ENCODE peak calls at places on chromosomes 7 and 10, in eight cellular contexts. One of them, this sample, is unnamed.

GRCh38 chr7:116670409-116671036 is 1.5 kb upstream of the MET start:
- DNase-seq in NCI-H1092: no peak
- DNase-seq in heart right ventricle: no peak
- DNase-seq in PC-9: no peak
- DNase-seq in COR-L47: no peak
- DNase-seq in GM20000: no peak
- DNase-seq in neural crest cell: no peak
- DNase-seq in activated naive CD8-positive, alpha-beta T cell treated with anti-CD3 and anti-CD28 coated beads for 36 hours: no peak
- DNase-seq in this sample: no peak

GRCh38 chr7:117715784-117716445 is 157.3 kb downstream of the CTTNBP2 start:
- DNase-seq in NCI-H1092: peak; percentile 74
- DNase-seq in heart right ventricle: no peak
- DNase-seq in PC-9: peak; percentile 56
- DNase-seq in COR-L47: peak; percentile 51
- DNase-seq in GM20000: peak; percentile 46
- DNase-seq in neural crest cell: peak; percentile 35
- DNase-seq in activated naive CD8-positive, alpha-beta T cell treated with anti-CD3 and anti-CD28 coated beads for 36 hours: no peak
- DNase-seq in this sample: no peak

GRCh38 chr7:70259497-70259896 is 661.2 kb downstream of the AUTS2 start:
- DNase-seq in NCI-H1092: no peak
- DNase-seq in heart right ventricle: no peak
- DNase-seq in PC-9: no peak
- DNase-seq in COR-L47: no peak
- DNase-seq in GM20000: no peak
- DNase-seq in neural crest cell: no peak
- DNase-seq in activated naive CD8-positive, alpha-beta T cell treated with anti-CD3 and anti-CD28 coated beads for 36 hours: no peak
- DNase-seq in this sample: no peak

GRCh38 chr10:55641601-55642000 is 719.5 kb downstream of the ZWINT start:
- DNase-seq in NCI-H1092: no peak
- DNase-seq in heart right ventricle: no peak
- DNase-seq in PC-9: no peak
- DNase-seq in COR-L47: no peak
- DNase-seq in GM20000: no peak
- DNase-seq in neural crest cell: no peak
- DNase-seq in activated naive CD8-positive, alpha-beta T cell treated with anti-CD3 and anti-CD28 coated beads for 36 hours: no peak
- DNase-seq in this sample: no peak

GRCh38 chr7:128888756-128889095 is 21.8 kb downstream of the KCP start:
- DNase-seq in NCI-H1092: no peak
- DNase-seq in heart right ventricle: no peak
- DNase-seq in PC-9: peak; percentile 45
- DNase-seq in COR-L47: peak; percentile 27
- DNase-seq in GM20000: no peak
- DNase-seq in neural crest cell: no peak
- DNase-seq in activated naive CD8-positive, alpha-beta T cell treated with anti-CD3 and anti-CD28 coated beads for 36 hours: no peak
- DNase-seq in this sample: no peak

GRCh38 chr7:144388950-144389349 is 14.5 kb downstream of the NOBOX start:
- DNase-seq in NCI-H1092: no peak
- DNase-seq in heart right ventricle: no peak
- DNase-seq in PC-9: no peak
- DNase-seq in COR-L47: no peak
- DNase-seq in GM20000: no peak
- DNase-seq in neural crest cell: no peak
- DNase-seq in activated naive CD8-positive, alpha-beta T cell treated with anti-CD3 and anti-CD28 coated beads for 36 hours: no peak
- DNase-seq in this sample: no peak

GRCh38 chr10:87651801-87652200 is 7.9 kb upstream of the PAPSS2 start:
- DNase-seq in NCI-H1092: no peak
- DNase-seq in heart right ventricle: no peak
- DNase-seq in PC-9: no peak
- DNase-seq in COR-L47: no peak
- DNase-seq in GM20000: no peak
- DNase-seq in neural crest cell: no peak
- DNase-seq in activated naive CD8-positive, alpha-beta T cell treated with anti-CD3 and anti-CD28 coated beads for 36 hours: no peak
- DNase-seq in this sample: no peak

GRCh38 chr7:64651203-64651602 is 14.7 kb upstream of the ZNF107 start:
- DNase-seq in NCI-H1092: no peak
- DNase-seq in heart right ventricle: no peak
- DNase-seq in PC-9: no peak
- DNase-seq in COR-L47: no peak
- DNase-seq in GM20000: no peak
- DNase-seq in neural crest cell: no peak
- DNase-seq in activated naive CD8-positive, alpha-beta T cell treated with anti-CD3 and anti-CD28 coated beads for 36 hours: no peak
- DNase-seq in this sample: no peak

GRCh38 chr10:119453313-119453712 is 89.2 kb downstream of the RGS10 start:
- DNase-seq in NCI-H1092: no peak
- DNase-seq in heart right ventricle: no peak
- DNase-seq in PC-9: no peak
- DNase-seq in COR-L47: no peak
- DNase-seq in GM20000: no peak
- DNase-seq in neural crest cell: no peak
- DNase-seq in activated naive CD8-positive, alpha-beta T cell treated with anti-CD3 and anti-CD28 coated beads for 36 hours: no peak
- DNase-seq in this sample: no peak

GRCh38 chr10:70544431-70545340 is 57.9 kb downstream of the PRF1 start:
- DNase-seq in NCI-H1092: no peak
- DNase-seq in heart right ventricle: no peak
- DNase-seq in PC-9: no peak
- DNase-seq in COR-L47: no peak
- DNase-seq in GM20000: no peak
- DNase-seq in neural crest cell: no peak
- DNase-seq in activated naive CD8-positive, alpha-beta T cell treated with anti-CD3 and anti-CD28 coated beads for 36 hours: no peak
- DNase-seq in this sample: no peak

GRCh38 chr7:5643280-5643679 is 138.2 kb downstream of the RNF216 start:
- DNase-seq in NCI-H1092: no peak
- DNase-seq in heart right ventricle: peak; percentile 40
- DNase-seq in PC-9: peak; percentile 70
- DNase-seq in COR-L47: no peak
- DNase-seq in GM20000: no peak
- DNase-seq in neural crest cell: no peak
- DNase-seq in activated naive CD8-positive, alpha-beta T cell treated with anti-CD3 and anti-CD28 coated beads for 36 hours: no peak
- DNase-seq in this sample: no peak

GRCh38 chr7:2523461-2523905 is 3.9 kb downstream of the LFNG start:
- DNase-seq in NCI-H1092: peak; percentile 63
- DNase-seq in heart right ventricle: no peak
- DNase-seq in PC-9: peak; percentile 88
- DNase-seq in COR-L47: peak; percentile 91
- DNase-seq in GM20000: no peak
- DNase-seq in neural crest cell: no peak
- DNase-seq in activated naive CD8-positive, alpha-beta T cell treated with anti-CD3 and anti-CD28 coated beads for 36 hours: no peak
- DNase-seq in this sample: peak; percentile 93

GRCh38 chr7:79340212-79340611 is 113.3 kb downstream of the MAGI2 start:
- DNase-seq in NCI-H1092: no peak
- DNase-seq in heart right ventricle: no peak
- DNase-seq in PC-9: no peak
- DNase-seq in COR-L47: no peak
- DNase-seq in GM20000: no peak
- DNase-seq in neural crest cell: no peak
- DNase-seq in activated naive CD8-positive, alpha-beta T cell treated with anti-CD3 and anti-CD28 coated beads for 36 hours: no peak
- DNase-seq in this sample: no peak

GRCh38 chr10:80163741-80164341 is 31.3 kb downstream of the PLAC9 start:
- DNase-seq in NCI-H1092: no peak
- DNase-seq in heart right ventricle: no peak
- DNase-seq in PC-9: peak; percentile 79
- DNase-seq in COR-L47: peak; percentile 75
- DNase-seq in GM20000: no peak
- DNase-seq in neural crest cell: no peak
- DNase-seq in activated naive CD8-positive, alpha-beta T cell treated with anti-CD3 and anti-CD28 coated beads for 36 hours: no peak
- DNase-seq in this sample: no peak

GRCh38 chr10:75922435-75922834 is 491.0 kb downstream of the LRMDA start:
- DNase-seq in NCI-H1092: no peak
- DNase-seq in heart right ventricle: no peak
- DNase-seq in PC-9: no peak
- DNase-seq in COR-L47: no peak
- DNase-seq in GM20000: no peak
- DNase-seq in neural crest cell: no peak
- DNase-seq in activated naive CD8-positive, alpha-beta T cell treated with anti-CD3 and anti-CD28 coated beads for 36 hours: no peak
- DNase-seq in this sample: no peak

GRCh38 chr7:138871691-138872090 is 73.7 kb upstream of the ATP6V0A4 start:
- DNase-seq in NCI-H1092: no peak
- DNase-seq in heart right ventricle: no peak
- DNase-seq in PC-9: no peak
- DNase-seq in COR-L47: no peak
- DNase-seq in GM20000: no peak
- DNase-seq in neural crest cell: no peak
- DNase-seq in activated naive CD8-positive, alpha-beta T cell treated with anti-CD3 and anti-CD28 coated beads for 36 hours: no peak
- DNase-seq in this sample: no peak

GRCh38 chr7:70583965-70584883 is 547.7 kb upstream of the GALNT17 start:
- DNase-seq in NCI-H1092: no peak
- DNase-seq in heart right ventricle: no peak
- DNase-seq in PC-9: no peak
- DNase-seq in COR-L47: no peak
- DNase-seq in GM20000: no peak
- DNase-seq in neural crest cell: no peak
- DNase-seq in activated naive CD8-positive, alpha-beta T cell treated with anti-CD3 and anti-CD28 coated beads for 36 hours: no peak
- DNase-seq in this sample: no peak

GRCh38 chr10:63722537-63722936 is 201.3 kb downstream of the REEP3 start:
- DNase-seq in NCI-H1092: no peak
- DNase-seq in heart right ventricle: no peak
- DNase-seq in PC-9: no peak
- DNase-seq in COR-L47: no peak
- DNase-seq in GM20000: no peak
- DNase-seq in neural crest cell: no peak
- DNase-seq in activated naive CD8-positive, alpha-beta T cell treated with anti-CD3 and anti-CD28 coated beads for 36 hours: no peak
- DNase-seq in this sample: no peak

GRCh38 chr7:40641717-40642116 is 506.9 kb downstream of the SUGCT start:
- DNase-seq in NCI-H1092: no peak
- DNase-seq in heart right ventricle: no peak
- DNase-seq in PC-9: no peak
- DNase-seq in COR-L47: no peak
- DNase-seq in GM20000: no peak
- DNase-seq in neural crest cell: no peak
- DNase-seq in activated naive CD8-positive, alpha-beta T cell treated with anti-CD3 and anti-CD28 coated beads for 36 hours: no peak
- DNase-seq in this sample: no peak

GRCh38 chr10:119401671-119402395 is 140.7 kb downstream of the RGS10 start:
- DNase-seq in NCI-H1092: no peak
- DNase-seq in heart right ventricle: peak; percentile 70
- DNase-seq in PC-9: peak; percentile 25
- DNase-seq in COR-L47: no peak
- DNase-seq in GM20000: no peak
- DNase-seq in neural crest cell: no peak
- DNase-seq in activated naive CD8-positive, alpha-beta T cell treated with anti-CD3 and anti-CD28 coated beads for 36 hours: no peak
- DNase-seq in this sample: peak; percentile 47

GRCh38 chr7:130392456-130392860 is 12.2 kb downstream of the CPA1 start:
- DNase-seq in NCI-H1092: no peak
- DNase-seq in heart right ventricle: no peak
- DNase-seq in PC-9: no peak
- DNase-seq in COR-L47: no peak
- DNase-seq in GM20000: no peak
- DNase-seq in neural crest cell: no peak
- DNase-seq in activated naive CD8-positive, alpha-beta T cell treated with anti-CD3 and anti-CD28 coated beads for 36 hours: no peak
- DNase-seq in this sample: no peak

GRCh38 chr7:151014950-151015349 is 9.3 kb downstream of the ATG9B start:
- DNase-seq in NCI-H1092: no peak
- DNase-seq in heart right ventricle: no peak
- DNase-seq in PC-9: no peak
- DNase-seq in COR-L47: no peak
- DNase-seq in GM20000: no peak
- DNase-seq in neural crest cell: no peak
- DNase-seq in activated naive CD8-positive, alpha-beta T cell treated with anti-CD3 and anti-CD28 coated beads for 36 hours: no peak
- DNase-seq in this sample: no peak

GRCh38 chr10:131213651-131214505 is 97.6 kb downstream of the TCERG1L start:
- DNase-seq in NCI-H1092: no peak
- DNase-seq in heart right ventricle: no peak
- DNase-seq in PC-9: no peak
- DNase-seq in COR-L47: no peak
- DNase-seq in GM20000: no peak
- DNase-seq in neural crest cell: no peak
- DNase-seq in activated naive CD8-positive, alpha-beta T cell treated with anti-CD3 and anti-CD28 coated beads for 36 hours: no peak
- DNase-seq in this sample: peak; percentile 45

GRCh38 chr7:33669251-33669670 is 236.1 kb upstream of the BMPER start:
- DNase-seq in NCI-H1092: no peak
- DNase-seq in heart right ventricle: no peak
- DNase-seq in PC-9: no peak
- DNase-seq in COR-L47: no peak
- DNase-seq in GM20000: no peak
- DNase-seq in neural crest cell: no peak
- DNase-seq in activated naive CD8-positive, alpha-beta T cell treated with anti-CD3 and anti-CD28 coated beads for 36 hours: no peak
- DNase-seq in this sample: no peak

GRCh38 chr10:34434119-34434594 is 380.9 kb downstream of the PARD3 start:
- DNase-seq in NCI-H1092: no peak
- DNase-seq in heart right ventricle: no peak
- DNase-seq in PC-9: no peak
- DNase-seq in COR-L47: no peak
- DNase-seq in GM20000: no peak
- DNase-seq in neural crest cell: no peak
- DNase-seq in activated naive CD8-positive, alpha-beta T cell treated with anti-CD3 and anti-CD28 coated beads for 36 hours: no peak
- DNase-seq in this sample: no peak

GRCh38 chr10:43352951-43353350 is 18.5 kb upstream of the FXYD4 start:
- DNase-seq in NCI-H1092: no peak
- DNase-seq in heart right ventricle: no peak
- DNase-seq in PC-9: no peak
- DNase-seq in COR-L47: peak; percentile 53
- DNase-seq in GM20000: no peak
- DNase-seq in neural crest cell: no peak
- DNase-seq in activated naive CD8-positive, alpha-beta T cell treated with anti-CD3 and anti-CD28 coated beads for 36 hours: no peak
- DNase-seq in this sample: no peak

GRCh38 chr10:132112611-132113010 is 46.9 kb downstream of the JAKMIP3 start:
- DNase-seq in NCI-H1092: no peak
- DNase-seq in heart right ventricle: no peak
- DNase-seq in PC-9: no peak
- DNase-seq in COR-L47: no peak
- DNase-seq in GM20000: no peak
- DNase-seq in neural crest cell: no peak
- DNase-seq in activated naive CD8-positive, alpha-beta T cell treated with anti-CD3 and anti-CD28 coated beads for 36 hours: no peak
- DNase-seq in this sample: peak; percentile 40